ENCODE peak calls at places on chromosomes 2 and 18, in eight cellular contexts. One of them, this sample, is unnamed.
A peak's percentile ranks its signal among the peaks of the same experiment; 100 is the strongest.

GRCh38 chr2:236679906-236680305 is 110.3 kb downstream of the ACKR3 start:
- DNase-seq in IMR-90: peak; percentile 40
- DNase-seq in uterus: no peak
- DNase-seq in adrenal gland: no peak
- DNase-seq in A673: no peak
- DNase-seq in NT2/D1: no peak
- DNase-seq in hepatocyte: peak; percentile 52
- DNase-seq in heart right ventricle: no peak
- DNase-seq in this sample: no peak

GRCh38 chr2:114724513-114724912 is 282.1 kb downstream of the DPP10 start:
- DNase-seq in IMR-90: no peak
- DNase-seq in uterus: no peak
- DNase-seq in adrenal gland: no peak
- DNase-seq in A673: no peak
- DNase-seq in NT2/D1: no peak
- DNase-seq in hepatocyte: peak; percentile 41
- DNase-seq in heart right ventricle: no peak
- DNase-seq in this sample: no peak

GRCh38 chr2:195937173-195937572 is 131.5 kb downstream of the DNAH7 start:
- DNase-seq in IMR-90: no peak
- DNase-seq in uterus: no peak
- DNase-seq in adrenal gland: no peak
- DNase-seq in A673: no peak
- DNase-seq in NT2/D1: no peak
- DNase-seq in hepatocyte: peak; percentile 16
- DNase-seq in heart right ventricle: no peak
- DNase-seq in this sample: no peak

GRCh38 chr2:160680294-160680693 is 186.7 kb upstream of the RBMS1 start:
- DNase-seq in IMR-90: peak; percentile 49
- DNase-seq in uterus: no peak
- DNase-seq in adrenal gland: no peak
- DNase-seq in A673: no peak
- DNase-seq in NT2/D1: no peak
- DNase-seq in hepatocyte: no peak
- DNase-seq in heart right ventricle: no peak
- DNase-seq in this sample: no peak

GRCh38 chr2:125573432-125573831 is 1082.5 kb upstream of the GYPC start:
- DNase-seq in IMR-90: no peak
- DNase-seq in uterus: no peak
- DNase-seq in adrenal gland: no peak
- DNase-seq in A673: no peak
- DNase-seq in NT2/D1: no peak
- DNase-seq in hepatocyte: no peak
- DNase-seq in heart right ventricle: no peak
- DNase-seq in this sample: no peak

GRCh38 chr2:7209776-7210555 is 292.8 kb downstream of the RNF144A start:
- DNase-seq in IMR-90: peak; percentile 4
- DNase-seq in uterus: no peak
- DNase-seq in adrenal gland: no peak
- DNase-seq in A673: peak; percentile 62
- DNase-seq in NT2/D1: peak; percentile 44
- DNase-seq in hepatocyte: no peak
- DNase-seq in heart right ventricle: no peak
- DNase-seq in this sample: no peak

GRCh38 chr2:100791294-100791935 is 28.5 kb upstream of the NPAS2 start:
- DNase-seq in IMR-90: no peak
- DNase-seq in uterus: no peak
- DNase-seq in adrenal gland: peak; percentile 47
- DNase-seq in A673: no peak
- DNase-seq in NT2/D1: no peak
- DNase-seq in hepatocyte: peak; percentile 23
- DNase-seq in heart right ventricle: no peak
- DNase-seq in this sample: no peak

GRCh38 chr2:237514474-237515130 is 27.6 kb downstream of the MLPH start:
- DNase-seq in IMR-90: no peak
- DNase-seq in uterus: no peak
- DNase-seq in adrenal gland: no peak
- DNase-seq in A673: no peak
- DNase-seq in NT2/D1: no peak
- DNase-seq in hepatocyte: no peak
- DNase-seq in heart right ventricle: peak; percentile 24
- DNase-seq in this sample: no peak

GRCh38 chr2:145811467-145812162 is 1291.7 kb upstream of the ZEB2 start:
- DNase-seq in IMR-90: peak; percentile 32
- DNase-seq in uterus: no peak
- DNase-seq in adrenal gland: no peak
- DNase-seq in A673: no peak
- DNase-seq in NT2/D1: no peak
- DNase-seq in hepatocyte: no peak
- DNase-seq in heart right ventricle: no peak
- DNase-seq in this sample: no peak

GRCh38 chr2:151638188-151638933 is 95.9 kb downstream of the NEB start:
- DNase-seq in IMR-90: no peak
- DNase-seq in uterus: no peak
- DNase-seq in adrenal gland: no peak
- DNase-seq in A673: peak; percentile 25
- DNase-seq in NT2/D1: no peak
- DNase-seq in hepatocyte: peak; percentile 27
- DNase-seq in heart right ventricle: no peak
- DNase-seq in this sample: peak; percentile 77

GRCh38 chr2:44801676-44802408 is 139.7 kb upstream of the SIX3 start:
- DNase-seq in IMR-90: no peak
- DNase-seq in uterus: no peak
- DNase-seq in adrenal gland: no peak
- DNase-seq in A673: no peak
- DNase-seq in NT2/D1: no peak
- DNase-seq in hepatocyte: no peak
- DNase-seq in heart right ventricle: no peak
- DNase-seq in this sample: no peak

GRCh38 chr2:122525341-122525740 is 769.9 kb downstream of the TSN start:
- DNase-seq in IMR-90: no peak
- DNase-seq in uterus: no peak
- DNase-seq in adrenal gland: no peak
- DNase-seq in A673: no peak
- DNase-seq in NT2/D1: no peak
- DNase-seq in hepatocyte: no peak
- DNase-seq in heart right ventricle: no peak
- DNase-seq in this sample: no peak

GRCh38 chr18:12393998-12394397 is 13.7 kb upstream of the PRELID3A start:
- DNase-seq in IMR-90: no peak
- DNase-seq in uterus: no peak
- DNase-seq in adrenal gland: no peak
- DNase-seq in A673: no peak
- DNase-seq in NT2/D1: no peak
- DNase-seq in hepatocyte: peak; percentile 78
- DNase-seq in heart right ventricle: no peak
- DNase-seq in this sample: no peak

GRCh38 chr2:161107265-161107664 is 53.0 kb upstream of the TANK start:
- DNase-seq in IMR-90: no peak
- DNase-seq in uterus: no peak
- DNase-seq in adrenal gland: no peak
- DNase-seq in A673: no peak
- DNase-seq in NT2/D1: no peak
- DNase-seq in hepatocyte: no peak
- DNase-seq in heart right ventricle: no peak
- DNase-seq in this sample: no peak

GRCh38 chr2:60556998-60557955 is 3.8 kb upstream of the BCL11A start:
- DNase-seq in IMR-90: no peak
- DNase-seq in uterus: no peak
- DNase-seq in adrenal gland: no peak
- DNase-seq in A673: no peak
- DNase-seq in NT2/D1: no peak
- DNase-seq in hepatocyte: no peak
- DNase-seq in heart right ventricle: no peak
- DNase-seq in this sample: no peak

GRCh38 chr2:60558536-60558935 is 5.1 kb upstream of the BCL11A start:
- DNase-seq in IMR-90: no peak
- DNase-seq in uterus: no peak
- DNase-seq in adrenal gland: no peak
- DNase-seq in A673: no peak
- DNase-seq in NT2/D1: no peak
- DNase-seq in hepatocyte: no peak
- DNase-seq in heart right ventricle: no peak
- DNase-seq in this sample: no peak

GRCh38 chr2:60559880-60560279 is 6.4 kb upstream of the BCL11A start:
- DNase-seq in IMR-90: no peak
- DNase-seq in uterus: no peak
- DNase-seq in adrenal gland: no peak
- DNase-seq in A673: no peak
- DNase-seq in NT2/D1: no peak
- DNase-seq in hepatocyte: no peak
- DNase-seq in heart right ventricle: no peak
- DNase-seq in this sample: no peak

GRCh38 chr2:60556441-60556997 is 3.1 kb upstream of the BCL11A start:
- DNase-seq in IMR-90: no peak
- DNase-seq in uterus: no peak
- DNase-seq in adrenal gland: no peak
- DNase-seq in A673: no peak
- DNase-seq in NT2/D1: no peak
- DNase-seq in hepatocyte: no peak
- DNase-seq in heart right ventricle: no peak
- DNase-seq in this sample: no peak

DNA sequence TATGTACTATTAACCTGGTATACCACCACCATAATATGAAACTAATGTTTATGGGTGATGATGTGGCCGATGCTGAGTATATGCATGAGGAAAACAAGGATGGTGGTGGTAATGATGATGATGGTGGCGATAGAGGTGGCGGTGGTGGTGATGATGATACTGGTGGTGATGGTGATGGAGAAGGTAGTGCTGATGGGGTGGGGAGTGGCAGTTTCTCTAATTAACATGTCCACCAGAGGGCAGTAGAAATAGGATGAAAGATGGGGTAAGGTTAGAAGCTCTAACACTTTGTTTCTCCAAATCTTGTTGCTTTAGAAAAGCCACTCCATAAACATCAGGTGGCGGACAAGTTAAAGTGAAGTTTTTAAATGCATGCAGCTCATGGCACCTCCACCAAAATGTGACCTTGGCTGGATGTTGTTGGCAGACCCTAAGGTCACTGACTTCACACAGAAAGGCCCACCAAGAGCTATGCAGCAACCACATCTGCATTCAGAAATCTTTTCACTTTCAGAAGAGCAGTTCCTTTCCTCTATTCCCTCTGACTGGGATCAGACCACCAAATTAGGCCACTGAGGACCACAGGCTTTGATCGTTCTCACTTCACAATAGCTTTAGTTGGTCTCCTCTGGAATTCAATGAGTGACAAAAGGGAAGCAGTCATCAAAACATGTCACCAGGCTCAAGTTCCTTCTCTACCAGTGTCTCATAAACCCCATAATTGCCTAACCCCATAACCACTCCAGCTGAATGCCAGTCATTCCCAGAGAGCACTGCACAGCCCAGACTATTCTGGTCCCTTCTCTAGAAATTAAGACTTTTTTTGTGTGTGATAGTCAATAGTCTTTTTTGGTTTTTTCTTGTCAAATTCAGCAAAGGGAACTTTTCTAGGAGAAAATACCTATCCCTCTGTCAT is 7.5 kb upstream of the BCL11A start:
- DNase-seq in IMR-90: no peak
- DNase-seq in uterus: no peak
- DNase-seq in adrenal gland: no peak
- DNase-seq in A673: peak; percentile 56
- DNase-seq in NT2/D1: no peak
- DNase-seq in hepatocyte: peak; percentile 63
- DNase-seq in heart right ventricle: no peak
- DNase-seq in this sample: peak; percentile 38
- H3K27me3 ChIP-seq in IMR-90: peaks cover 22% of the 10 kb centered on the region
- H3K27me3 ChIP-seq in uterus: peaks cover 11% of the 10 kb centered on the region
- H3K27me3 ChIP-seq in adrenal gland: peaks cover 34% of the 10 kb centered on the region
- H3K27me3 ChIP-seq in A673: peaks cover 92% of the 10 kb centered on the region
- H3K27me3 ChIP-seq in NT2/D1: no peaks in the 10 kb centered on the region
- H3K27me3 ChIP-seq in hepatocyte: peaks cover 8% of the 10 kb centered on the region
- H3K27me3 ChIP-seq in heart right ventricle: peaks cover 14% of the 10 kb centered on the region
- H3K27me3 ChIP-seq in this sample: peaks cover 51% of the 10 kb centered on the region

GRCh38 chr2:221330436-221330835 is 241.7 kb downstream of the EPHA4 start:
- DNase-seq in IMR-90: no peak
- DNase-seq in uterus: no peak
- DNase-seq in adrenal gland: no peak
- DNase-seq in A673: no peak
- DNase-seq in NT2/D1: no peak
- DNase-seq in hepatocyte: no peak
- DNase-seq in heart right ventricle: no peak
- DNase-seq in this sample: no peak

GRCh38 chr2:221337957-221338685 is 234.0 kb downstream of the EPHA4 start:
- DNase-seq in IMR-90: no peak
- DNase-seq in uterus: no peak
- DNase-seq in adrenal gland: no peak
- DNase-seq in A673: no peak
- DNase-seq in NT2/D1: no peak
- DNase-seq in hepatocyte: no peak
- DNase-seq in heart right ventricle: no peak
- DNase-seq in this sample: no peak

GRCh38 chr2:221334466-221334865 is 237.6 kb downstream of the EPHA4 start:
- DNase-seq in IMR-90: no peak
- DNase-seq in uterus: no peak
- DNase-seq in adrenal gland: no peak
- DNase-seq in A673: no peak
- DNase-seq in NT2/D1: no peak
- DNase-seq in hepatocyte: no peak
- DNase-seq in heart right ventricle: no peak
- DNase-seq in this sample: no peak

GRCh38 chr2:221335106-221335505 is 237.0 kb downstream of the EPHA4 start:
- DNase-seq in IMR-90: no peak
- DNase-seq in uterus: no peak
- DNase-seq in adrenal gland: no peak
- DNase-seq in A673: no peak
- DNase-seq in NT2/D1: no peak
- DNase-seq in hepatocyte: no peak
- DNase-seq in heart right ventricle: no peak
- DNase-seq in this sample: no peak
- H3K27me3 ChIP-seq in IMR-90: no peaks in the 10 kb centered on the region
- H3K27me3 ChIP-seq in uterus: no peaks in the 10 kb centered on the region
- H3K27me3 ChIP-seq in adrenal gland: no peaks in the 10 kb centered on the region
- H3K27me3 ChIP-seq in A673: no peaks in the 10 kb centered on the region
- H3K27me3 ChIP-seq in NT2/D1: no peaks in the 10 kb centered on the region
- H3K27me3 ChIP-seq in hepatocyte: no peaks in the 10 kb centered on the region
- H3K27me3 ChIP-seq in heart right ventricle: no peaks in the 10 kb centered on the region
- H3K27me3 ChIP-seq in this sample: peaks cover 2% of the 10 kb centered on the region

DNA sequence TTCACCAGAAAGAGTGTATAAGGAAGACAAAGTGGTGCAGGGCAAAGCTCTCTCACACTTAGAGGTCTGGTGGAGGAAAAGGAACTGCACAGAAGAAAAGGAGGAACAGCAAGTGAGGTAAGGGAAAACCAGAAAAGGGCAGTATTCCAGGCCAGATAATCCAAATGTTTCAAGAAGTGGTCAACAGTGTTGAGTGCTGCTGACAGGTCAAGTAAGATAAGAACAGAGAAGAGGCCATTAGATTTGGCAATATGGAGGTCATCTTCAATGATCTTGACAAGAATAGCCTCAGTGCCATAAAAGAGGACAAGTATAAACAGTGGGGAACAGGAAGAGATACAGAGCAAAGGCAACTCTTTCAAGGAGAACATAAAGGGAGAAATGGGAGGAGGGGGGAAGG is 15.0 kb downstream of the ADD2 start:
- DNase-seq in IMR-90: no peak
- DNase-seq in uterus: no peak
- DNase-seq in adrenal gland: no peak
- DNase-seq in A673: no peak
- DNase-seq in NT2/D1: no peak
- DNase-seq in hepatocyte: no peak
- DNase-seq in heart right ventricle: no peak
- DNase-seq in this sample: no peak
- H3K27me3 ChIP-seq in IMR-90: no peaks in the 10 kb centered on the region
- H3K27me3 ChIP-seq in uterus: no peaks in the 10 kb centered on the region
- H3K27me3 ChIP-seq in adrenal gland: peaks cover 10% of the 10 kb centered on the region
- H3K27me3 ChIP-seq in A673: peaks cover 3% of the 10 kb centered on the region
- H3K27me3 ChIP-seq in NT2/D1: no peaks in the 10 kb centered on the region
- H3K27me3 ChIP-seq in hepatocyte: peaks cover 32% of the 10 kb centered on the region
- H3K27me3 ChIP-seq in heart right ventricle: peaks cover 9% of the 10 kb centered on the region
- H3K27me3 ChIP-seq in this sample: peaks cover 15% of the 10 kb centered on the region

GRCh38 chr18:63683890-63684289 is 18.9 kb upstream of the SERPINB11 start:
- DNase-seq in IMR-90: peak; percentile 15
- DNase-seq in uterus: no peak
- DNase-seq in adrenal gland: no peak
- DNase-seq in A673: no peak
- DNase-seq in NT2/D1: no peak
- DNase-seq in hepatocyte: peak; percentile 15
- DNase-seq in heart right ventricle: no peak
- DNase-seq in this sample: no peak
- H3K27me3 ChIP-seq in IMR-90: no peaks in the 10 kb centered on the region
- H3K27me3 ChIP-seq in uterus: no peaks in the 10 kb centered on the region
- H3K27me3 ChIP-seq in adrenal gland: no peaks in the 10 kb centered on the region
- H3K27me3 ChIP-seq in A673: no peaks in the 10 kb centered on the region
- H3K27me3 ChIP-seq in NT2/D1: no peaks in the 10 kb centered on the region
- H3K27me3 ChIP-seq in hepatocyte: no peaks in the 10 kb centered on the region
- H3K27me3 ChIP-seq in heart right ventricle: no peaks in the 10 kb centered on the region
- H3K27me3 ChIP-seq in this sample: no peaks in the 10 kb centered on the region